ENCODE peak calls at places on chromosomes 5 and 9, in ten cellular contexts. M is PC-9; D is fibroblast of lung; V is CD8-positive, alpha-beta memory T cell; A is aorta; N is A673; L is CD4-positive, alpha-beta memory T cell; F is HCT116; Z is neural progenitor cell; Q is IMR-90. Y is an unnamed sample.

GRCh38 chr5:135442387-135443256 is 4.5 kb downstream of the DCANP1 start:
- DNase-seq in M (no peak), D (no peak), V (no peak), A (no peak), N (no peak), L (no peak), F (no peak), Z (peak; percentile 29), Q (no peak), Y (no peak)

GRCh38 chr9:1939926-1940368 is 75.2 kb upstream of the SMARCA2 start:
- DNase-seq in M (no peak), D (no peak), V (no peak), A (no peak), N (peak; percentile 48), L (peak; percentile 47), F (peak; percentile 8), Z (peak; percentile 69), Q (peak; percentile 1), Y (peak; percentile 17)

GRCh38 chr5:15604986-15605385 is 105.0 kb downstream of the FBXL7 start:
- DNase-seq in M (no peak), D (peak; percentile 84), V (no peak), A (no peak), N (no peak), L (no peak), F (no peak), Z (no peak), Q (peak; percentile 12), Y (no peak)

GRCh38 chr5:108905818-108906217 is 158.1 kb downstream of the FER start:
- DNase-seq in M (no peak), D (peak; percentile 32), V (no peak), A (no peak), N (no peak), L (no peak), F (no peak), Z (no peak), Q (no peak), Y (no peak)

GRCh38 chr9:78539904-78540303 is 243.0 kb downstream of the PSAT1 start:
- DNase-seq in M (peak; percentile 3), D (peak; percentile 88), V (no peak), A (no peak), N (no peak), L (no peak), F (no peak), Z (no peak), Q (peak; percentile 77), Y (no peak)

GRCh38 chr5:1545126-1545797 is 21.5 kb upstream of the LPCAT1 start:
- DNase-seq in M (no peak), D (no peak), V (no peak), A (no peak), N (no peak), L (no peak), F (no peak), Z (no peak), Q (no peak), Y (no peak)

GRCh38 chr9:129998491-129999122 is 44.4 kb downstream of the FNBP1 start:
- DNase-seq in M (no peak), D (no peak), V (no peak), A (no peak), N (no peak), L (no peak), F (no peak), Z (no peak), Q (no peak), Y (no peak)

GRCh38 chr9:6870650-6871477 is 113.1 kb downstream of the KDM4C start:
- DNase-seq in M (no peak), D (no peak), V (no peak), A (no peak), N (no peak), L (no peak), F (no peak), Z (no peak), Q (no peak), Y (no peak)

GRCh38 chr5:36177715-36178556 is 26.0 kb downstream of the SKP2 start:
- DNase-seq in M (peak; percentile 11), D (peak; percentile 50), V (no peak), A (no peak), N (peak; percentile 49), L (no peak), F (peak; percentile 7), Z (peak; percentile 50), Q (peak; percentile 65), Y (peak; percentile 54)

GRCh38 chr5:24492231-24492630 is 152.5 kb downstream of the CDH10 start:
- DNase-seq in M (no peak), D (peak; percentile 4), V (no peak), A (no peak), N (no peak), L (no peak), F (no peak), Z (no peak), Q (no peak), Y (no peak)

GRCh38 chr9:84742261-84742660 is 72.7 kb downstream of the NTRK2 start:
- DNase-seq in M (no peak), D (no peak), V (no peak), A (no peak), N (no peak), L (no peak), F (no peak), Z (no peak), Q (no peak), Y (no peak)

GRCh38 chr5:72161951-72162350 is 54.7 kb downstream of the MAP1B start:
- DNase-seq in M (no peak), D (no peak), V (no peak), A (no peak), N (no peak), L (no peak), F (no peak), Z (no peak), Q (no peak), Y (no peak)

DNA sequence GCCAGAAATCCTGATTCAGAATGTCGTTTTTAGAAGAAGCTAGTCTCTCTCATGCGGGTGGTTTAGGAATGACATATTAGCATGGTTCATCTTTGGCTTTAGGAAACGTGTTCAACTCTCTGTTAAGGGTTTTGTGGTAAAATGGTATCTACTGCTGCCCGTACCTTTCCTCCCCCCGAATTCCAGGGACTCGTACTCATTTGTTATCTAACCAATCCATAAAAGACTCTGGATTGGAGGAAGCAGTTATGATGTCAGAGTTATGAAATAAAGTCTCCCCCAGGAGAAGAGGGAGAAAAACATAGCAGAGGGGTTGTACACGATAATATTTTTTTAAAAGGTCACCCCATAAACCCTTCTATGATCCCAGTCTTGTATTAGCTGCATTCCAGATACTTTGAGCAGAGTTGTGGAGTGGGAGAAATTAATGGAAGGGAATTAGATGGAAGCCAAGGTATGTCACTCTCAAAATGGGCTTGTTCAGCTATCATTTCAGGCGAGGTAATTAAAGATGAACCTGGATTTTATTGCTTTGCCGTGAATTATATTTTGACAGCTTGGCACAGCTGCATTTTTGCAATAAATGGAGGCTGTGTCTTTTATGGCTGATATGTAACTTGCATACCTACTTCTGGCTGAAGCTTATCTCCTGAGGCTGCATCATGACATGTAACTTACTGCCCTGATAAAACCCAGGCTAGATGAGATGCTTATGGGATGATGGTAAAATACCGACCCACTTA is 31.3 kb downstream of the RAI14 start:
- DNase-seq in M (peak; percentile 55), D (peak; percentile 95), V (no peak), A (no peak), N (no peak), L (no peak), F (peak; percentile 28), Z (no peak), Q (peak; percentile 90), Y (peak; percentile 62)
- H3K4me3 ChIP-seq in M (no peak overlapping the region), D (no peak overlapping the region), V (no peak overlapping the region), A (no peak overlapping the region), N (no peak overlapping the region), L (no peak overlapping the region), F (peak overlapping the region; percentile 1), Z (no peak overlapping the region), Q (no peak overlapping the region), Y (peak overlapping the region; percentile 11)

DNA sequence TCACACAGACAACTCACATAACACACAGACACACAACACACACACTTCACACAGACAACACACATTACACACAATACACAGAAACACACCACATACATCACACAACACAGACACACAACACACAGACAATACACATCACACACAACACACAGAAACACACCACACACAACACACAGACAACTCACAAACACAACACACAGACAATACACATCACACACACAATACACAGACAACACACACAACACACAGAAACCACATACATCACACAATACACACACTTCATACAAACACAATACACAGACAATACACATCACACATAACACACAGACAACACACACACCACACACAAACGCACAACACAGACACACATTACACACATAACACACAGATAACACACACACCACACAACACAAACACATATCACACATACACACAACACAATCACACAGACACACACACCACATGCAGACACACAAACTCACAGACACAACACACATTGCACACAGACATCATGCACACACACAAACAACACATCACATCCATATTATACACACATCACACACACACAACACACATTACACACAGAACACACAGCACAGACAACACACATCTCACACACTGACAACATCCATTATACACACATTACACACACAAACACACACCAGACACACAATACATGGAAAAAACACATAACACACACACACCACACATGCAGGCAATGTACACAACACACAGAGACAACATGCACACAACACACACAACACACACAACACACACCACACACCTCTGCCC is 4.6 kb upstream of the CCDC187 start:
- DNase-seq in M (no peak), D (no peak), V (no peak), A (no peak), N (no peak), L (no peak), F (no peak), Z (no peak), Q (no peak), Y (no peak)
- H3K4me1 ChIP-seq in M (peaks cover 10% of the 10 kb centered on the region), D (no peaks in the 10 kb centered on the region), V (no peaks in the 10 kb centered on the region), A (no peaks in the 10 kb centered on the region), N (peaks cover 16% of the 10 kb centered on the region), L (peaks cover 5% of the 10 kb centered on the region), F (peaks cover 19% of the 10 kb centered on the region), Z (no peaks in the 10 kb centered on the region), Q (no peaks in the 10 kb centered on the region), Y (no peaks in the 10 kb centered on the region)

GRCh38 chr5:96708600-96708999 is 46.4 kb downstream of the CAST start:
- DNase-seq in M (no peak), D (no peak), V (no peak), A (no peak), N (no peak), L (no peak), F (no peak), Z (no peak), Q (no peak), Y (no peak)
- H3K27ac ChIP-seq in M (peak overlapping the region; percentile 57), D (peak overlapping the region; percentile 13), V (no peak overlapping the region), A (no peak overlapping the region), N (no peak overlapping the region), L (no peak overlapping the region), F (no peak overlapping the region), Z (no peak overlapping the region), Q (no peak overlapping the region), Y (peak overlapping the region; percentile 74)

DNA sequence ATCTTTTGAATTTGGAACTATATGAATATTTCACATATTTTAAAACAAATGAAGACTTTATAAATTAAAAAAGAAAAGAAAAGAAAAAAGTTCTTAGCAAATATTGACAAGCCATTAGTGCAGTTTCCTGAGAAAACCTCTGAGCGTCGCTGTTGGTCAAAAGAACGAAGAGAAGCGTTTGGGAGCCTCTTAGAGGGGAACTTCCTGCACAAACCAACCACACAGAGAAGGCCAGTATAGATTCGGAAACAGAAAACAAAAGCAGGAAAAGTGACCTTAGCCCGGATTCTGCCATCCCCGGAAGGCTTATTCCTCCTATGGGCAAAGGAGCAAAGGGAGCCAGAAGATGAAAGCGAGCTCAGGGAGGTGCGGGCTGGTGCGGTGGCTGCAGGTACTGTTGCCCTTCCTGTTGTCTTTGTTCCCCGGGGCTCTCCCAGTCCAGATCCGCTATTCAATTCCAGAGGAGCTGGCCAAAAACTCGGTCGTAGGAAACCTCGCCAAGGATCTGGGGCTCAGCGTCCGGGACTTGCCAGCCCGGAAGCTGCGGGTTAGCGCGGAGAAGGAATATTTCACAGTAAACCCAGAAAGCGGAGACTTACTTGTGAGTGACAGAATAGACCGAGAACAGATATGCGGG is at the start of gene PCDHGB2:
- DNase-seq in M (no peak), D (peak; percentile 43), V (no peak), A (no peak), N (peak; percentile 67), L (no peak), F (peak; percentile 40), Z (peak; percentile 38), Q (peak; percentile 64), Y (peak; percentile 20)
- H3K4me3 ChIP-seq in M (no peak within 1 kb of the TSS), D (peak within 1 kb of the TSS; percentile 20), V (peak within 1 kb of the TSS; percentile 37), A (peak within 1 kb of the TSS; percentile 19), N (no peak within 1 kb of the TSS), L (peak within 1 kb of the TSS; percentile 13), F (no peak within 1 kb of the TSS), Z (no peak within 1 kb of the TSS), Q (peak within 1 kb of the TSS; percentile 61), Y (no peak within 1 kb of the TSS)